ENCODE peak calls at places on chromosome 4, in eight cellular contexts. C is spleen, B is HCT116, I is suprapubic skin, S is GM23338, T is sigmoid colon, R is endothelial cell of umbilical vein, E is HL-60. N is an unnamed sample.

GRCh38 chr4:160370046-160370445 is 1267.2 kb downstream of the RAPGEF2 start:
- DNase-seq in C (no peak), B (no peak), I (no peak), S (no peak), T (no peak), R (no peak), E (no peak), N (no peak)

GRCh38 chr4:79900182-79900581 is 172.8 kb downstream of the ANTXR2 start:
- DNase-seq in C (no peak), B (no peak), I (no peak), S (no peak), T (no peak), R (no peak), E (no peak), N (no peak)

GRCh38 chr4:58587856-58588255 is 1477.7 kb upstream of the IGFBP7 start:
- DNase-seq in C (no peak), B (no peak), I (no peak), S (no peak), T (no peak), R (no peak), E (no peak), N (no peak)

GRCh38 chr4:8103991-8104390 is 54.6 kb downstream of the ABLIM2 start:
- DNase-seq in C (no peak), B (no peak), I (no peak), S (peak), T (no peak), R (no peak), E (no peak), N (no peak)

GRCh38 chr4:48205092-48205491 is 64.5 kb downstream of the TEC start:
- DNase-seq in C (no peak), B (no peak), I (no peak), S (no peak), T (no peak), R (no peak), E (no peak), N (no peak)

GRCh38 chr4:140642674-140643437 is 74.1 kb upstream of the UCP1 start:
- DNase-seq in C (no peak), B (no peak), I (no peak), S (no peak), T (no peak), R (no peak), E (no peak), N (no peak)

GRCh38 chr4:184957451-184958115 is 60.7 kb upstream of the HELT start:
- DNase-seq in C (no peak), B (no peak), I (no peak), S (no peak), T (no peak), R (no peak), E (no peak), N (no peak)

GRCh38 chr4:13219971-13220370 is 264.2 kb downstream of the RAB28 start:
- DNase-seq in C (no peak), B (no peak), I (no peak), S (no peak), T (no peak), R (no peak), E (no peak), N (no peak)

GRCh38 chr4:139689093-139689722 is 23.6 kb downstream of the MGST2 start:
- DNase-seq in C (no peak), B (no peak), I (no peak), S (no peak), T (no peak), R (no peak), E (no peak), N (no peak)

GRCh38 chr4:143531368-143531767 is 17.9 kb downstream of the SMARCA5 start:
- DNase-seq in C (no peak), B (no peak), I (no peak), S (peak), T (no peak), R (peak), E (no peak), N (no peak)

GRCh38 chr4:81215219-81215892 is at the start of gene PRKG2:
- DNase-seq in C (peak), B (no peak), I (peak), S (peak), T (no peak), R (no peak), E (no peak), N (no peak)

GRCh38 chr4:2330119-2331042 is 68.5 kb upstream of the MXD4 start:
- DNase-seq in C (peak), B (peak), I (no peak), S (no peak), T (no peak), R (peak), E (peak), N (no peak)

GRCh38 chr4:63583561-63583960 is 825.7 kb downstream of the TECRL start:
- DNase-seq in C (no peak), B (no peak), I (no peak), S (no peak), T (no peak), R (no peak), E (no peak), N (no peak)

GRCh38 chr4:19195696-19196095 is 1056.0 kb upstream of the SLIT2 start:
- DNase-seq in C (peak), B (no peak), I (no peak), S (peak), T (no peak), R (no peak), E (no peak), N (no peak)

GRCh38 chr4:104964387-104965175 is 182.1 kb upstream of the TET2 start:
- DNase-seq in C (no peak), B (no peak), I (no peak), S (no peak), T (no peak), R (no peak), E (no peak), N (no peak)

GRCh38 chr4:87079967-87080366 is 140.5 kb downstream of the KLHL8 start:
- DNase-seq in C (no peak), B (no peak), I (no peak), S (no peak), T (no peak), R (no peak), E (no peak), N (no peak)

GRCh38 chr4:112523764-112524505 is 8.0 kb upstream of the NEUROG2 start:
- DNase-seq in C (peak), B (peak), I (no peak), S (peak), T (no peak), R (no peak), E (no peak), N (no peak)

GRCh38 chr4:34046580-34046979 is 2197.7 kb downstream of the ARAP2 start:
- DNase-seq in C (no peak), B (peak), I (no peak), S (no peak), T (no peak), R (no peak), E (no peak), N (no peak)

GRCh38 chr4:145177511-145177905 is 2.9 kb downstream of the OTUD4 start:
- DNase-seq in C (no peak), B (no peak), I (no peak), S (no peak), T (no peak), R (no peak), E (no peak), N (no peak)
- TF ChIP-seq POLR2AphosphoS5 in C (no peak), B (no peak), I (no peak), S (no peak), T (no peak), R (no peak), E (no peak), N (no peak)

GRCh38 chr4:164012396-164013027 is 518.0 kb downstream of the TMA16 start:
- DNase-seq in C (no peak), B (peak), I (no peak), S (peak), T (no peak), R (no peak), E (no peak), N (no peak)
- TF ChIP-seq CTCF in C (no peak), B (peak), I (no peak), S (peak), T (no peak), R (no peak), E (peak), N (peak)

GRCh38 chr4:155774033-155774432 is 15.2 kb downstream of the GUCY1B1 start:
- DNase-seq in C (no peak), B (no peak), I (no peak), S (no peak), T (no peak), R (no peak), E (no peak), N (no peak)

GRCh38 chr4:155769092-155769491 is 10.3 kb downstream of the GUCY1B1 start:
- DNase-seq in C (no peak), B (no peak), I (no peak), S (no peak), T (no peak), R (no peak), E (no peak), N (no peak)

GRCh38 chr4:155773196-155773800 is 14.5 kb downstream of the GUCY1B1 start:
- DNase-seq in C (no peak), B (no peak), I (no peak), S (no peak), T (peak), R (no peak), E (no peak), N (no peak)

GRCh38 chr4:155768370-155768769 is 9.5 kb downstream of the GUCY1B1 start:
- DNase-seq in C (no peak), B (no peak), I (no peak), S (no peak), T (no peak), R (no peak), E (no peak), N (no peak)

DNA sequence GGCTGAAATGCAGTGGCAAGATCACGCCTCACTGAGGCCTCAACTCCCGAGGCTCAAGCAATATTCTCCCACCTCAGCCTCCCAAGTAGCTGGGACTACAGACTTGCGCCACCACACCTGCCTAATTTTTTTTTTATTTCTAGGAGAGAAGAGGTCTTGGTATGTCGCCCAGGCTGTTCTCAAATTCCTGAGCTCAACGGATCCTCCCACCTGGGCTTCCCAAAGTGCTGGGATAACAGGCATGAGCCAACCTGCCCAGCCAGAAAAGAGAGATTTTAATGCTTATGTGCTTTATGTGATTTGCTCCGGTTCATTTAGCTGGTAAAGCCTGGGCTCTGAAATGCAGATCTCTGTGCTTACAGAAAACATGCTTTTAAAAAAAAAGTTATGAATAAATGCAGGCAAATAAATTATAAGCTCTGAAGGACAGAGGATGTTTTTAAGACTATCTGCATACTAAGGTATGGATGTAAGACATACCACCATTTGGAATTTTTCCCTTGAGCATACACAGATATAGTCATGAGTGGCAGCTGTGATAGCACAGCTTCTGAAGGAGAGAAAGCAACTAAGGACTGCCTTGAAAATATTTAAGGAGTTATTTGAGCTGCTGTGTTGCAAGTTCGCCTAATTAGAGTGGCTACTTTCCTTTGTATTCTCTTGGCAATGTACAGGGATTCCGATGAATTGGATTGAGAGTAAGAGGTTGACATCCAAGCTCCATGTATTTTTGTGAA is 13.8 kb downstream of the GUCY1B1 start:
- DNase-seq in C (no peak), B (no peak), I (no peak), S (peak), T (no peak), R (no peak), E (no peak), N (peak)
- TF ChIP-seq POLR2AphosphoS5 in C (no peak), B (no peak), I (no peak), S (no peak), T (no peak), R (no peak), E (no peak), N (no peak)

GRCh38 chr4:120812216-120812615 is 110.3 kb downstream of the PRDM5 start:
- DNase-seq in C (no peak), B (no peak), I (no peak), S (no peak), T (no peak), R (no peak), E (no peak), N (no peak)

GRCh38 chr4:120808475-120809141 is 113.9 kb downstream of the PRDM5 start:
- DNase-seq in C (peak), B (no peak), I (no peak), S (no peak), T (no peak), R (no peak), E (no peak), N (no peak)

GRCh38 chr4:120815361-120815760 is 107.2 kb downstream of the PRDM5 start:
- DNase-seq in C (no peak), B (no peak), I (no peak), S (no peak), T (no peak), R (peak), E (no peak), N (no peak)

GRCh38 chr4:120809518-120809917 is 113.0 kb downstream of the PRDM5 start:
- DNase-seq in C (no peak), B (no peak), I (no peak), S (no peak), T (no peak), R (no peak), E (no peak), N (no peak)
- TF ChIP-seq CTCF in C (no peak), B (peak), I (no peak), S (peak), T (no peak), R (no peak), E (peak), N (no peak)

GRCh38 chr4:130110189-130110588 is 1014.2 kb downstream of the C4orf33 start:
- DNase-seq in C (no peak), B (no peak), I (no peak), S (no peak), T (no peak), R (no peak), E (no peak), N (no peak)

DNA sequence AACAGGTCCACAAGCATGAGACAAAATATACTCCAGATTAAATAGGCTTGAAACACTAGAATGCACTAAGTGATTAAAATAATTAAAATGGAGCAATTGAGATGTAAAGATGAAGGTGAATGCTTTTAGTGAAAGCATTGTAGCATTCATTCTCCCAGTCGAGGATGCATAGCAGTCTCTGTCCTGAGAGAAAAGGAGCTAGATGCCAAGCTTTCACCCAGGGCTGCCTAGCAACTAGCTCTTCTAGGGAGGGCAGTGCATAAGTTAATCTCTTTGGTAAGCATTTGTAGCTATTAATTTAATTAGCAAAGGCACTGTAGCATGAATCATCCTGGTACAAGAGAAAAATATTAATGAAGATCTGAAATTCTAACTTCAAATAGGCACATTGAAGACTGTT is 1014.8 kb downstream of the C4orf33 start:
- DNase-seq in C (no peak), B (no peak), I (no peak), S (peak), T (no peak), R (no peak), E (no peak), N (no peak)
- TF ChIP-seq POLR2AphosphoS5 in C (no peak), B (no peak), I (no peak), S (no peak), T (no peak), R (no peak), E (no peak), N (no peak)

GRCh38 chr4:26161030-26161824 is 159.6 kb upstream of the RBPJ start:
- DNase-seq in C (no peak), B (no peak), I (no peak), S (peak), T (no peak), R (no peak), E (no peak), N (no peak)
- TF ChIP-seq CTCF in C (no peak), B (peak), I (no peak), S (peak), T (no peak), R (no peak), E (no peak), N (no peak)

GRCh38 chr4:35709080-35709479 is 535.2 kb downstream of the ARAP2 start:
- DNase-seq in C (no peak), B (no peak), I (no peak), S (no peak), T (no peak), R (no peak), E (no peak), N (no peak)

GRCh38 chr4:35711127-35711526 is 533.2 kb downstream of the ARAP2 start:
- DNase-seq in C (no peak), B (no peak), I (no peak), S (no peak), T (no peak), R (no peak), E (no peak), N (no peak)

GRCh38 chr4:35710343-35710742 is 534.0 kb downstream of the ARAP2 start:
- DNase-seq in C (peak), B (no peak), I (no peak), S (no peak), T (no peak), R (no peak), E (no peak), N (no peak)
- TF ChIP-seq POLR2AphosphoS5 in C (no peak), B (no peak), I (no peak), S (no peak), T (no peak), R (no peak), E (no peak), N (no peak)

GRCh38 chr4:83961575-83961974 is 425.7 kb downstream of the GPAT3 start:
- DNase-seq in C (no peak), B (no peak), I (no peak), S (no peak), T (no peak), R (no peak), E (no peak), N (no peak)
- TF ChIP-seq CTCF in C (no peak), B (peak), I (no peak), S (no peak), T (no peak), R (no peak), E (no peak), N (no peak)

DNA sequence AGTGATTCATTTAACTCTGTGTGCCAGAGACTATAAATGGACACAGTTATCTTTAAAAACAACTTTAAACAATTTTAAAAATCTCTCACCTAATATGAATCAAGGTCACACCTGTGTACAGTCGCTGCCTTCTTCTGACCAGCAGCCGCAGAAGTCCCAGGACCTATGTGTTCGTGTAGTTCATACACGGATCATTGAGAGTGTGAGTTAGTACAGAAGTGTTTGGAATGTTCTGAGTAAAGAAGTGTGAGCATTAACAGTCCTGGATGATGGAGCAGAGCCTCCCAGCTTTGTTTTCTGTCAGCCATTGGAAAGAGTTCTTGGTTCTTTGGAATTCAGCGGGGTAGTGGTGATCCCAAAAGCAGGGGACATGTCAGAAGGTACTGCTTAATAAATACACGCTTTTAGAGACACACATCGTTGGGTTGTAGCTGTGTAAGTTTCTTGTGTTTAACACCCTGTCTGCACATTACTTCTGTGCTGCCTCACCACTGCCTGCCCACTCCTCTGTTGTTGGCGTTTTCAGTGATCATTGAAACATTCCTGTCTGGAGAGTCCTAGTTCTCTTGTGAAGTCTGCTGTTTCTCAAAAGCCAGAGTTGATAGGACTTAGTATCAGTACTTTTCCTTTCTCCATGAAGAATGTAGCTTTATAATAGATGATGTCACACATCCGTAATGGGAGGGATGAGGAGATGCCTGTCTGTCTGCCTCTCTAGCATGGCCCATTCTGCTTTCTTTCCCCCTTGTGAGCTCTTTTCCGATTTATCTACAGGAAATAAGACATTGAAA is 90.6 kb downstream of the PTTG2 start:
- DNase-seq in C (no peak), B (no peak), I (no peak), S (no peak), T (no peak), R (peak), E (no peak), N (no peak)
- TF ChIP-seq POLR2AphosphoS5 in C (no peak), B (no peak), I (no peak), S (no peak), T (no peak), R (no peak), E (no peak), N (no peak)